ENCODE peak calls at places on chromosomes 11 and 22, in seven cellular contexts. One of them, this sample, is unnamed.

GRCh38 chr11:76282786-76283185 is 76.5 kb upstream of the WNT11 start:
- DNase-seq in fibroblast of pulmonary artery: no peak
- DNase-seq in esophagus squamous epithelium: no peak
- DNase-seq in sigmoid colon: no peak
- DNase-seq in heart right ventricle: no peak
- DNase-seq in tibial artery: no peak
- DNase-seq in epithelial cell of esophagus: no peak
- DNase-seq in this sample: no peak

GRCh38 chr22:37443086-37443485 is 15.8 kb upstream of the ELFN2 start:
- DNase-seq in fibroblast of pulmonary artery: no peak
- DNase-seq in esophagus squamous epithelium: no peak
- DNase-seq in sigmoid colon: no peak
- DNase-seq in heart right ventricle: no peak
- DNase-seq in tibial artery: no peak
- DNase-seq in epithelial cell of esophagus: no peak
- DNase-seq in this sample: no peak

GRCh38 chr11:61254403-61255025 is 13.5 kb downstream of the PGA5 start:
- DNase-seq in fibroblast of pulmonary artery: peak
- DNase-seq in esophagus squamous epithelium: no peak
- DNase-seq in sigmoid colon: no peak
- DNase-seq in heart right ventricle: peak
- DNase-seq in tibial artery: no peak
- DNase-seq in epithelial cell of esophagus: peak
- DNase-seq in this sample: no peak

GRCh38 chr11:79062814-79063762 is 377.7 kb downstream of the TENM4 start:
- DNase-seq in fibroblast of pulmonary artery: peak
- DNase-seq in esophagus squamous epithelium: no peak
- DNase-seq in sigmoid colon: no peak
- DNase-seq in heart right ventricle: no peak
- DNase-seq in tibial artery: no peak
- DNase-seq in epithelial cell of esophagus: peak
- DNase-seq in this sample: no peak

GRCh38 chr11:32385998-32386397 is 49.3 kb downstream of the WT1 start:
- DNase-seq in fibroblast of pulmonary artery: peak
- DNase-seq in esophagus squamous epithelium: no peak
- DNase-seq in sigmoid colon: no peak
- DNase-seq in heart right ventricle: no peak
- DNase-seq in tibial artery: no peak
- DNase-seq in epithelial cell of esophagus: peak
- DNase-seq in this sample: no peak

GRCh38 chr22:46012881-46013281 is 35.9 kb upstream of the WNT7B start:
- DNase-seq in fibroblast of pulmonary artery: no peak
- DNase-seq in esophagus squamous epithelium: no peak
- DNase-seq in sigmoid colon: no peak
- DNase-seq in heart right ventricle: no peak
- DNase-seq in tibial artery: peak
- DNase-seq in epithelial cell of esophagus: no peak
- DNase-seq in this sample: no peak

GRCh38 chr11:10875430-10876021 is 17.7 kb upstream of the ZBED5 start:
- DNase-seq in fibroblast of pulmonary artery: no peak
- DNase-seq in esophagus squamous epithelium: no peak
- DNase-seq in sigmoid colon: no peak
- DNase-seq in heart right ventricle: no peak
- DNase-seq in tibial artery: no peak
- DNase-seq in epithelial cell of esophagus: peak
- DNase-seq in this sample: no peak

GRCh38 chr11:46857666-46858065 is 11.6 kb upstream of the CKAP5 start:
- DNase-seq in fibroblast of pulmonary artery: no peak
- DNase-seq in esophagus squamous epithelium: no peak
- DNase-seq in sigmoid colon: no peak
- DNase-seq in heart right ventricle: no peak
- DNase-seq in tibial artery: no peak
- DNase-seq in epithelial cell of esophagus: no peak
- DNase-seq in this sample: no peak

GRCh38 chr22:46833228-46833627 is 70.8 kb downstream of the TBC1D22A start:
- DNase-seq in fibroblast of pulmonary artery: peak
- DNase-seq in esophagus squamous epithelium: no peak
- DNase-seq in sigmoid colon: no peak
- DNase-seq in heart right ventricle: no peak
- DNase-seq in tibial artery: no peak
- DNase-seq in epithelial cell of esophagus: peak
- DNase-seq in this sample: no peak

GRCh38 chr11:81007046-81007445 is 1566.2 kb upstream of the TENM4 start:
- DNase-seq in fibroblast of pulmonary artery: peak
- DNase-seq in esophagus squamous epithelium: no peak
- DNase-seq in sigmoid colon: no peak
- DNase-seq in heart right ventricle: no peak
- DNase-seq in tibial artery: no peak
- DNase-seq in epithelial cell of esophagus: peak
- DNase-seq in this sample: no peak

GRCh38 chr11:77089004-77089545 is 13.6 kb upstream of the OMP start:
- DNase-seq in fibroblast of pulmonary artery: no peak
- DNase-seq in esophagus squamous epithelium: no peak
- DNase-seq in sigmoid colon: peak
- DNase-seq in heart right ventricle: no peak
- DNase-seq in tibial artery: peak
- DNase-seq in epithelial cell of esophagus: no peak
- DNase-seq in this sample: no peak

GRCh38 chr11:124798991-124799383 is 1.2 kb downstream of the MSANTD2 start:
- DNase-seq in fibroblast of pulmonary artery: peak
- DNase-seq in esophagus squamous epithelium: no peak
- DNase-seq in sigmoid colon: no peak
- DNase-seq in heart right ventricle: no peak
- DNase-seq in tibial artery: no peak
- DNase-seq in epithelial cell of esophagus: peak
- DNase-seq in this sample: peak

GRCh38 chr11:19646921-19647320 is 65.7 kb upstream of the NAV2 start:
- DNase-seq in fibroblast of pulmonary artery: peak
- DNase-seq in esophagus squamous epithelium: no peak
- DNase-seq in sigmoid colon: no peak
- DNase-seq in heart right ventricle: no peak
- DNase-seq in tibial artery: no peak
- DNase-seq in epithelial cell of esophagus: no peak
- DNase-seq in this sample: peak

GRCh38 chr11:1554981-1555712 is 16.9 kb downstream of the DUSP8 start:
- DNase-seq in fibroblast of pulmonary artery: no peak
- DNase-seq in esophagus squamous epithelium: no peak
- DNase-seq in sigmoid colon: no peak
- DNase-seq in heart right ventricle: no peak
- DNase-seq in tibial artery: no peak
- DNase-seq in epithelial cell of esophagus: no peak
- DNase-seq in this sample: no peak

GRCh38 chr22:44646668-44647067 is 55.3 kb upstream of the PRR5 start:
- DNase-seq in fibroblast of pulmonary artery: no peak
- DNase-seq in esophagus squamous epithelium: no peak
- DNase-seq in sigmoid colon: no peak
- DNase-seq in heart right ventricle: no peak
- DNase-seq in tibial artery: no peak
- DNase-seq in epithelial cell of esophagus: no peak
- DNase-seq in this sample: no peak

GRCh38 chr11:62445314-62445740 is 26.5 kb downstream of the SCGB1A1 start:
- DNase-seq in fibroblast of pulmonary artery: peak
- DNase-seq in esophagus squamous epithelium: no peak
- DNase-seq in sigmoid colon: peak
- DNase-seq in heart right ventricle: no peak
- DNase-seq in tibial artery: no peak
- DNase-seq in epithelial cell of esophagus: no peak
- DNase-seq in this sample: no peak

GRCh38 chr22:21030621-21031544 is 1.5 kb downstream of the SLC7A4 start:
- DNase-seq in fibroblast of pulmonary artery: no peak
- DNase-seq in esophagus squamous epithelium: no peak
- DNase-seq in sigmoid colon: no peak
- DNase-seq in heart right ventricle: no peak
- DNase-seq in tibial artery: no peak
- DNase-seq in epithelial cell of esophagus: no peak
- DNase-seq in this sample: no peak

GRCh38 chr22:21028277-21029251 is 3.8 kb downstream of the SLC7A4 start:
- DNase-seq in fibroblast of pulmonary artery: no peak
- DNase-seq in esophagus squamous epithelium: no peak
- DNase-seq in sigmoid colon: no peak
- DNase-seq in heart right ventricle: no peak
- DNase-seq in tibial artery: no peak
- DNase-seq in epithelial cell of esophagus: no peak
- DNase-seq in this sample: no peak

GRCh38 chr22:21030032-21030431 is 2.3 kb downstream of the SLC7A4 start:
- DNase-seq in fibroblast of pulmonary artery: no peak
- DNase-seq in esophagus squamous epithelium: no peak
- DNase-seq in sigmoid colon: no peak
- DNase-seq in heart right ventricle: no peak
- DNase-seq in tibial artery: no peak
- DNase-seq in epithelial cell of esophagus: no peak
- DNase-seq in this sample: no peak

GRCh38 chr22:21031545-21032036 is 770 bp downstream of the SLC7A4 start:
- DNase-seq in fibroblast of pulmonary artery: no peak
- DNase-seq in esophagus squamous epithelium: no peak
- DNase-seq in sigmoid colon: no peak
- DNase-seq in heart right ventricle: no peak
- DNase-seq in tibial artery: no peak
- DNase-seq in epithelial cell of esophagus: no peak
- DNase-seq in this sample: no peak

DNA sequence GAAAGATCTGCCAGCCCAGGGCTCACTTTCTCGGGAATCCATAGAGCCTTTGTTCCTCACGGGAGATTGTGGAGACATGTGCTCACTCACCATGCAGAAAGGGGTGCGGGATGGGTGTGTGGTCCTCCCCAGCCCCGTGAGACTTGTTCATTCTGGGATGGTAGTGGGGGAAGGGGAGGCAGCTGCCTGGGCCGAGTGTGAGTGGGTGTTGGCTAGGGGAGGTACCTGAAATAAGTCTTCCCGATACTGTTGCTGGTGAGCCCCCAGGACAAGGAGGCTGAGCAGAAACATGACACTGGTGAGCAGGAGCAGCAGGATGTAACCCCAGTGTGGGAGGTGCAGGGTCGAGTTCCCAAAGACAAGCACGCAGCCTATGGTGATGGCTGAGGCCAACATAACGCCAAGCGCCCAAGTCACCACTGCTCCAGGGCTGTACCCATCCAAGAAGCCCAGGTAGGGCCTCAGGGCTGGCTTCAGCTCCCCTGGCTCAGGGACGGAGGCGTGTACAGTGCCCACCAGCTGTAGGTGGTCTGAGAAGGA is 2.8 kb downstream of the SLC7A4 start:
- DNase-seq in fibroblast of pulmonary artery: no peak
- DNase-seq in esophagus squamous epithelium: no peak
- DNase-seq in sigmoid colon: no peak
- DNase-seq in heart right ventricle: no peak
- DNase-seq in tibial artery: no peak
- DNase-seq in epithelial cell of esophagus: no peak
- DNase-seq in this sample: no peak
- TF ChIP-seq CTCF in fibroblast of pulmonary artery: no peak
- TF ChIP-seq CTCF in esophagus squamous epithelium: no peak
- TF ChIP-seq CTCF in sigmoid colon: no peak
- TF ChIP-seq CTCF in heart right ventricle: no peak
- TF ChIP-seq CTCF in tibial artery: no peak
- TF ChIP-seq CTCF in epithelial cell of esophagus: no peak
- TF ChIP-seq CTCF in this sample: no peak

DNA sequence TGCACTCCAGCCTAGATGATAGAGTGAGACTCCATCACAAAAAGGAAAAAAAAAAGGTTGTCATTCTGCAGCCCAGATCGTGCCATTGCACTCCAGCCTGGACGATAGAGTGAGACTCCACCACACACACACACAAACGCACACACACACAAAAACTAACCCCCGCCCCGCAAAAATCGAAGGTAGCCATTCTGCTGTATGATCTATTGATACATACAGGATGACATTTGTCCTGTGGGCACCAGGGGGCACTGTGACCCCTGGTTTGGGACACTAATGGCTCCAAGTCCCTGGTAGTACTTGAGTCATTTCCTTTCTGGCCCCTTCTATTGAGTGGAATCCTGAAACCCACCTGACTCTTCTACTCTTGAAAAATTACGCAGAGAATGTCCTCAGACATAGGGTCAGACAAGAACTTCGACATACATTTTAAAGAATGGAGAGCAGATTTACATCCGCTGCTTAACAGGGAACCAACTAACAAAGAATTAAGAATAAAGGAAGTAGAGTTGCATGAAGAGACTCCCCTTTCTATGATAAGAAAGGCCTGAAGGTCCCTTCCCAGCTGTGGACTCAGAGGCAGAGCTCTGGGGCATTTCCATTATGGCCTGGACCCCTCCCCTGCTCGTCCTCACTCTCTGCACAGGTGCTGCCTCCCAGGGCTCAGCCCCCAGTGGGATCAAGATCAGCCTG is 35.0 kb upstream of the PRAME start:
- DNase-seq in fibroblast of pulmonary artery: peak
- DNase-seq in esophagus squamous epithelium: no peak
- DNase-seq in sigmoid colon: no peak
- DNase-seq in heart right ventricle: peak
- DNase-seq in tibial artery: no peak
- DNase-seq in epithelial cell of esophagus: peak
- DNase-seq in this sample: no peak
- TF ChIP-seq CTCF in fibroblast of pulmonary artery: peak
- TF ChIP-seq CTCF in esophagus squamous epithelium: peak
- TF ChIP-seq CTCF in sigmoid colon: peak
- TF ChIP-seq CTCF in heart right ventricle: peak
- TF ChIP-seq CTCF in tibial artery: peak
- TF ChIP-seq CTCF in epithelial cell of esophagus: peak
- TF ChIP-seq CTCF in this sample: peak

DNA sequence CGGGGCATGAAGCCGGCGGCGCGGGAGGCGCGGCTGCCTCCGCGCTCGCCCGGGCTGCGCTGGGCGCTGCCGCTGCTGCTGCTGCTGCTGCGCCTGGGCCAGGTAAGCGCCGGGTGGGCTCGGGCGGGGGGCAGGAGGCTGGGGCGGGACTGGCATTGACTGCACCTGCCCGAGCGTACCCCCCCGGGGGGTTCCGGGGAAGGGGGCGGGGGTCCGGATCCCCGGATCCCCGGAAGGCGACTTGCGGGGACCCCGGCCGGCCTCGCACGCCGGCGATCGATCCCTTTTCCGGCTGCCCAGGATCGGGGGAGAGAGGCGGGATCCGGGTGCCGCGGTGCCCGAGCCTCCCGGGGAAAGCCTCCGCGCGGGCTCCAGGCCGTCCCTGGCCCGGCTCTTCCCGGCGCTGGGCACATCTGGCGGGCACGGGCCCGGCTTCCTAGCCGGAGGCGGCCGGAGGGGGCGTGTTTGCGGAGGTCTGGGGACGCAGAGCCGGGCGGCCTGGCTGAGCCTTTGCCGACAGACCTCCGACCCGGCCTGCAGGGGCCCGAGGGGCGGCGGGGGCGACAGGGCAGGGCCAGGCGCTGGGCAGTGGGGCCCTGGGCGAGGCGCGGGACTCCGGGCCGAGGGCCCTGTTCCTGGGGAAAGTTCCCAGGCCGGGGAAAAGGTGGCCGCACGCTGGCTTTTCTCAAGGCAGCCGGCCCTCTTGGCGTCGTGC is 705 bp downstream of the PTPRJ start:
- DNase-seq in fibroblast of pulmonary artery: peak
- DNase-seq in esophagus squamous epithelium: no peak
- DNase-seq in sigmoid colon: peak
- DNase-seq in heart right ventricle: peak
- DNase-seq in tibial artery: no peak
- DNase-seq in epithelial cell of esophagus: peak
- DNase-seq in this sample: no peak
- TF ChIP-seq CTCF in fibroblast of pulmonary artery: no peak
- TF ChIP-seq CTCF in esophagus squamous epithelium: no peak
- TF ChIP-seq CTCF in sigmoid colon: no peak
- TF ChIP-seq CTCF in heart right ventricle: peak
- TF ChIP-seq CTCF in tibial artery: no peak
- TF ChIP-seq CTCF in epithelial cell of esophagus: no peak
- TF ChIP-seq CTCF in this sample: peak

GRCh38 chr22:38518620-38519019 is 12.5 kb upstream of the DDX17 start:
- DNase-seq in fibroblast of pulmonary artery: no peak
- DNase-seq in esophagus squamous epithelium: no peak
- DNase-seq in sigmoid colon: no peak
- DNase-seq in heart right ventricle: no peak
- DNase-seq in tibial artery: no peak
- DNase-seq in epithelial cell of esophagus: no peak
- DNase-seq in this sample: no peak

GRCh38 chr22:38513063-38513462 is 7.0 kb upstream of the DDX17 start:
- DNase-seq in fibroblast of pulmonary artery: no peak
- DNase-seq in esophagus squamous epithelium: no peak
- DNase-seq in sigmoid colon: no peak
- DNase-seq in heart right ventricle: no peak
- DNase-seq in tibial artery: no peak
- DNase-seq in epithelial cell of esophagus: no peak
- DNase-seq in this sample: no peak
- TF ChIP-seq CTCF in fibroblast of pulmonary artery: no peak
- TF ChIP-seq CTCF in esophagus squamous epithelium: no peak
- TF ChIP-seq CTCF in sigmoid colon: no peak
- TF ChIP-seq CTCF in heart right ventricle: peak
- TF ChIP-seq CTCF in tibial artery: no peak
- TF ChIP-seq CTCF in epithelial cell of esophagus: no peak
- TF ChIP-seq CTCF in this sample: peak